ENCODE peak calls at places on chromosomes 12 and 14, in ten cellular contexts. C is Karpas-422, L is A549, K is H9, X is right atrium auricular region, P is mucosa of descending colon, D is SK-N-SH, N is tibial artery, Q is mesenchymal stem cell, V is right lobe of liver. M is an unnamed sample. For H3K4me1, the result is how much of the 10 kb centered on the place peaks cover.

GRCh38 chr14:87999282-87999681 is 5.7 kb upstream of the GPR65 start:
- DNase-seq in C (peak), L (no peak), K (no peak), X (no peak), P (no peak), D (no peak), N (no peak), Q (no peak), V (no peak), M (no peak)

GRCh38 chr14:102279688-102280348 is 25.1 kb downstream of the MOK start:
- DNase-seq in C (no peak), L (peak), K (no peak), X (no peak), P (no peak), D (no peak), N (no peak), Q (peak), V (no peak), M (no peak)

GRCh38 chr12:43742106-43742505 is 16.5 kb downstream of the PUS7L start:
- DNase-seq in C (no peak), L (no peak), K (no peak), X (no peak), P (no peak), D (no peak), N (no peak), Q (peak), V (no peak), M (no peak)

GRCh38 chr14:88868558-88869159 is 44.2 kb downstream of the TTC8 start:
- DNase-seq in C (peak), L (no peak), K (no peak), X (no peak), P (no peak), D (peak), N (no peak), Q (no peak), V (no peak), M (no peak)

GRCh38 chr12:70635713-70636112 is 1.5 kb downstream of the PTPRB start:
- DNase-seq in C (no peak), L (no peak), K (no peak), X (no peak), P (no peak), D (no peak), N (no peak), Q (no peak), V (no peak), M (no peak)

GRCh38 chr12:43336962-43337555 is 214.9 kb downstream of the ADAMTS20 start:
- DNase-seq in C (peak), L (peak), K (no peak), X (no peak), P (no peak), D (peak), N (no peak), Q (peak), V (no peak), M (no peak)

GRCh38 chr12:7130791-7131501 is 775 bp downstream of the CLSTN3 start:
- DNase-seq in C (peak), L (no peak), K (peak), X (no peak), P (peak), D (peak), N (no peak), Q (peak), V (peak), M (peak)

GRCh38 chr12:83700858-83701257 is 1014.2 kb downstream of the TMTC2 start:
- DNase-seq in C (no peak), L (no peak), K (no peak), X (no peak), P (no peak), D (no peak), N (no peak), Q (no peak), V (no peak), M (no peak)

GRCh38 chr12:115920395-115921183 is 356.9 kb downstream of the MED13L start:
- DNase-seq in C (peak), L (no peak), K (no peak), X (peak), P (no peak), D (no peak), N (no peak), Q (no peak), V (no peak), M (no peak)

GRCh38 chr14:104874110-104874531 is 9.1 kb downstream of the CEP170B start:
- DNase-seq in C (no peak), L (no peak), K (no peak), X (no peak), P (no peak), D (no peak), N (no peak), Q (no peak), V (peak), M (no peak)

GRCh38 chr14:78170203-78170602 is at the start of gene NRXN3:
- DNase-seq in C (no peak), L (no peak), K (peak), X (no peak), P (no peak), D (peak), N (no peak), Q (no peak), V (no peak), M (no peak)

GRCh38 chr12:46267618-46268348 is 1.1 kb downstream of the SLC38A1 start:
- DNase-seq in C (peak), L (no peak), K (no peak), X (no peak), P (peak), D (peak), N (no peak), Q (peak), V (peak), M (no peak)

GRCh38 chr12:57724003-57724935 is 14.3 kb downstream of the AGAP2 start:
- DNase-seq in C (no peak), L (no peak), K (no peak), X (peak), P (no peak), D (no peak), N (no peak), Q (no peak), V (no peak), M (no peak)

GRCh38 chr14:97217094-97217885 is 420.1 kb downstream of the VRK1 start:
- DNase-seq in C (no peak), L (no peak), K (peak), X (no peak), P (no peak), D (no peak), N (no peak), Q (no peak), V (no peak), M (no peak)

GRCh38 chr14:75917322-75918251 is 64.2 kb downstream of the TGFB3 start:
- DNase-seq in C (no peak), L (no peak), K (peak), X (no peak), P (no peak), D (peak), N (no peak), Q (no peak), V (no peak), M (no peak)

GRCh38 chr14:72947366-72948160 is 21.3 kb downstream of the DCAF4 start:
- DNase-seq in C (no peak), L (no peak), K (no peak), X (no peak), P (no peak), D (no peak), N (no peak), Q (no peak), V (no peak), M (no peak)

GRCh38 chr14:64574370-64575115 is 24.8 kb downstream of the PPP1R36 start:
- DNase-seq in C (no peak), L (no peak), K (no peak), X (no peak), P (no peak), D (no peak), N (no peak), Q (no peak), V (no peak), M (no peak)

GRCh38 chr12:75717902-75718301 is 206.5 kb upstream of the KRR1 start:
- DNase-seq in C (no peak), L (no peak), K (no peak), X (no peak), P (no peak), D (no peak), N (no peak), Q (no peak), V (no peak), M (no peak)
- H3K4me1 ChIP-seq in C (under half), L (half or more), K (under half), X (under half), P (under half), D (under half), N (under half), Q (under half), V (under half), M (under half)

DNA sequence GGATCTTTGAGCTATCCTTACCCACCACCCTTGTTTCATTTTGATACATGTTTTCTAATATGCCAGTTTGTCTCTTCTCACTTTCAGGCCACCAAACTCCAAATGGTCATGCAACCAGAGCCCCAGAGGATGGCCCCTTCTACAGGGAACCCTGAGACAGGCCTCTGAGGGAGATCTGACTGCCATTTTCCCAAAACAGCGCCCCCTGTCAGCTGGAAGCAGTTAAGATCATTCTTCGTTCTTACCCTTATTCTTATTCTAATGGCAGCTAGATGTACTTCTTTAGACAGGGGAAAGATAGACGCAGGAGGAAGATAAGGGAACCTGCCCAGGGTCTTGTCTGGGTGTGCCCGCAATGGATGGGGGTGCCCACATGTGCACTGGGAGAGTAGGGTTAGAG is 38.4 kb downstream of the C12orf56 start:
- DNase-seq in C (peak), L (no peak), K (peak), X (no peak), P (no peak), D (no peak), N (no peak), Q (no peak), V (no peak), M (no peak)
- H3K4me1 ChIP-seq in C (under half), L (under half), K (under half), X (under half), P (under half), D (under half), N (under half), Q (under half), V (under half), M (under half)

DNA sequence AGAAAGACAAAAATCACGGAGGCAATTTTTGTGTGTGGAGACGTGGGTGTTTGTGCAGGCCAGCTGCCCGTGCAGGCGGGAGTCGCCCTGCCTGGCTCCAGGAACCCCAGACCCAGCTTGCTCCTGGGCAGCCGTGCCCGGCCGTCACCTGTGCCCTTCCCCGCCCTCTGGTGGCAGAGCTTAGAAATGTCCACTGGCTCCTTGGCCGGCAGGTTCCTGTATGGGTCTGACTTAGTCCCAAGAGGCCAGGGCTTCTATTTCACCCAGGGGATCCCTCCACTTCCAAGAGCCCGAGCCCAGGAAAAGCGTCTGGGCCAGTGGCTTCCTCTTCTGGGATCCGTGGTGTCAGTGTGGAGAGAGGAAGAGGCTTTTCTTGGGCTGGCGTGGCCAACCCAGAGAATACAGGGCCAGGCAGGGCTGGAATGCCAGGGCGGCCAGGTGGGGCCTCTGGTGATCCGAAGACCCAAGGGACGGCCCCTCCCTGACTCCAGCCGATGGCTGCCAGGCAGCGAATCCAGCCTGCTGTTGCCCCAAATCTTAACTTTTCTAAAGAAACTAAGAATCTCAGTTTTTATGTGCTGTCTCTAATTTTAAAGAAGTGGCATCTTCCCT is 120.9 kb downstream of the TMEM132C start:
- DNase-seq in C (peak), L (peak), K (peak), X (peak), P (no peak), D (peak), N (no peak), Q (no peak), V (no peak), M (peak)
- H3K4me1 ChIP-seq in C (under half), L (under half), K (under half), X (under half), P (under half), D (under half), N (under half), Q (under half), V (under half), M (under half)

GRCh38 chr12:12333980-12334709 is 15.9 kb downstream of the MANSC1 start:
- DNase-seq in C (peak), L (peak), K (peak), X (no peak), P (peak), D (peak), N (no peak), Q (peak), V (peak), M (peak)
- H3K4me1 ChIP-seq in C (under half), L (under half), K (under half), X (under half), P (under half), D (under half), N (under half), Q (under half), V (under half), M (under half)

GRCh38 chr12:122100568-122100967 is 22.0 kb downstream of the MLXIP start:
- DNase-seq in C (peak), L (no peak), K (no peak), X (no peak), P (no peak), D (no peak), N (no peak), Q (no peak), V (no peak), M (no peak)
- H3K4me1 ChIP-seq in C (under half), L (half or more), K (under half), X (under half), P (half or more), D (under half), N (half or more), Q (under half), V (under half), M (half or more)

GRCh38 chr12:75389061-75389460 is 1.8 kb upstream of the GLIPR1L2 start:
- DNase-seq in C (peak), L (no peak), K (no peak), X (no peak), P (no peak), D (peak), N (no peak), Q (peak), V (no peak), M (no peak)

GRCh38 chr12:75390899-75391538 is at the start of gene GLIPR1L2:
- DNase-seq in C (peak), L (peak), K (peak), X (peak), P (peak), D (peak), N (peak), Q (peak), V (peak), M (peak)

GRCh38 chr12:75389706-75390105 is 1.2 kb upstream of the GLIPR1L2 start:
- DNase-seq in C (peak), L (no peak), K (no peak), X (no peak), P (no peak), D (no peak), N (no peak), Q (peak), V (no peak), M (no peak)

GRCh38 chr12:75390156-75390898 is 562 bp upstream of the GLIPR1L2 start:
- DNase-seq in C (no peak), L (no peak), K (no peak), X (no peak), P (no peak), D (no peak), N (no peak), Q (no peak), V (no peak), M (no peak)
- H3K4me1 ChIP-seq in C (under half), L (under half), K (under half), X (under half), P (under half), D (under half), N (under half), Q (under half), V (under half), M (under half)

M was measured in stomach.